ENCODE peak calls at places on chromosomes 13 and 19, in six cellular contexts. E is dorsolateral prefrontal cortex; Y is RPMI8226; I is progenitor cell of endocrine pancreas; G is GM23248; U is stimulated activated CD4-positive, alpha-beta T cell treated with anti-CD3 and anti-CD28 coated beads, Interleukin-1b, Interleukin-23, amount 100 ng/mL, for 24 hours. B is an unnamed sample.

GRCh38 chr13:40490086-40490723 is 176.2 kb downstream of the FOXO1 start:
- DNase-seq in E (no peak), G (no peak), U (no peak), I (no peak), Y (peak), B (no peak)

GRCh38 chr19:31179471-31179852 is 169.8 kb downstream of the TSHZ3 start:
- DNase-seq in E (no peak), Y (no peak), G (no peak), I (no peak), U (no peak), B (no peak)

GRCh38 chr13:38921081-38921480 is 69.5 kb downstream of the STOML3 start:
- DNase-seq in U (no peak), Y (no peak), E (no peak), I (no peak), G (no peak), B (no peak)

GRCh38 chr13:91133941-91134772 is 213.3 kb upstream of the MIR17HG start:
- DNase-seq in I (peak), Y (peak), G (peak), U (peak), E (no peak), B (no peak)

GRCh38 chr13:50801087-50801931 is 42.2 kb downstream of the DLEU7 start:
- DNase-seq in U (peak), G (peak), E (peak), I (peak), Y (peak), B (peak)

GRCh38 chr13:24307211-24308067 is 1.9 kb upstream of the C1QTNF9 start:
- DNase-seq in Y (no peak), I (no peak), U (no peak), G (no peak), E (no peak), B (no peak)

GRCh38 chr19:43673702-43674629 is 4.0 kb upstream of the PLAUR start:
- DNase-seq in E (no peak), Y (no peak), I (no peak), G (no peak), U (no peak), B (no peak)

GRCh38 chr13:96844195-96844594 is 150.1 kb downstream of the OXGR1 start:
- DNase-seq in U (no peak), I (no peak), E (no peak), Y (no peak), G (no peak), B (no peak)

GRCh38 chr19:36488816-36489138 is 584 bp downstream of the ZNF566 start:
- DNase-seq in G (no peak), Y (peak), E (peak), I (no peak), U (peak), B (no peak)

GRCh38 chr19:37334179-37335071 is 36.5 kb upstream of the ZNF527 start:
- DNase-seq in U (peak), E (peak), G (peak), I (peak), Y (peak), B (peak)

GRCh38 chr19:1026189-1027019 is at the start of gene CNN2:
- DNase-seq in I (peak), E (no peak), G (peak), Y (peak), U (no peak), B (peak)

GRCh38 chr13:38538412-38538811 is 148.5 kb upstream of the FREM2 start:
- DNase-seq in G (no peak), Y (no peak), U (no peak), I (no peak), E (no peak), B (no peak)

GRCh38 chr13:52851153-52851962 is 2.9 kb upstream of the PCDH8 start:
- DNase-seq in I (peak), Y (peak), E (peak), U (no peak), G (peak), B (peak)

GRCh38 chr19:49889687-49890348 is 6.9 kb downstream of the IL4I1 start:
- DNase-seq in U (peak), Y (peak), E (peak), I (peak), G (peak), B (peak)

GRCh38 chr13:21823949-21824348 is 153.1 kb downstream of the FGF9 start:
- DNase-seq in E (no peak), G (no peak), U (no peak), I (no peak), Y (no peak), B (no peak)

GRCh38 chr19:53877361-53877766 is 4.6 kb upstream of the PRKCG start:
- DNase-seq in G (peak), U (no peak), E (no peak), I (no peak), Y (no peak), B (no peak)

GRCh38 chr19:12828494-12828893 is 5.9 kb downstream of the RTBDN start:
- DNase-seq in Y (peak), E (no peak), U (no peak), G (peak), I (no peak), B (no peak)

GRCh38 chr19:49057636-49058234 is at the start of gene CGB7:
- DNase-seq in G (peak), E (no peak), I (peak), U (no peak), Y (no peak), B (no peak)

GRCh38 chr13:38264363-38265134 is 85.1 kb upstream of the UFM1 start:
- DNase-seq in Y (no peak), G (no peak), I (no peak), U (no peak), E (no peak), B (no peak)

GRCh38 chr19:20513179-20513934 is 52.2 kb downstream of the ZNF737 start:
- DNase-seq in E (no peak), I (no peak), U (no peak), G (no peak), Y (no peak), B (no peak)

GRCh38 chr13:106182404-106182803 is 353.1 kb downstream of the EFNB2 start:
- DNase-seq in I (no peak), U (no peak), Y (no peak), G (peak), E (no peak), B (no peak)

GRCh38 chr19:9793051-9793591 is 24.6 kb upstream of the ZNF846 start:
- DNase-seq in I (no peak), Y (peak), U (no peak), E (peak), G (peak), B (no peak)

GRCh38 chr13:43170497-43170896 is 147.1 kb downstream of the DNAJC15 start:
- DNase-seq in E (no peak), I (no peak), U (no peak), G (no peak), Y (no peak), B (no peak)

GRCh38 chr13:43799191-43799590 is 12.4 kb upstream of the ENOX1 start:
- DNase-seq in E (no peak), G (no peak), I (no peak), Y (no peak), U (no peak), B (no peak)

GRCh38 chr19:13794388-13794751 is 873 bp upstream of the ZSWIM4 start:
- DNase-seq in G (peak), U (no peak), E (peak), I (no peak), Y (peak), B (no peak)

GRCh38 chr19:13428352-13428751 is 77.9 kb downstream of the CACNA1A start:
- DNase-seq in G (peak), E (no peak), I (no peak), Y (peak), U (no peak), B (no peak)

GRCh38 chr13:111325941-111326620 is 5.6 kb downstream of the TEX29 start:
- DNase-seq in G (no peak), I (no peak), E (no peak), Y (no peak), U (no peak), B (no peak)

B was measured in H1.